ENCODE peak calls at places on chromosomes 12 and 14, in four cellular contexts. U is K562, W is HL-60, R is GM12878. M is an unnamed sample.

GRCh38 chr14:24634158-24634557 is at the start of gene GZMB:
- DNase-seq in U (no peak), W (peak; percentile 8), R (no peak), M (no peak)

GRCh38 chr12:13986031-13986430 is 4.6 kb upstream of the GRIN2B start:
- DNase-seq in U (no peak), W (no peak), R (no peak), M (no peak)

GRCh38 chr14:94575730-94576585 is 5.3 kb upstream of the SERPINA5 start:
- DNase-seq in U (no peak), W (no peak), R (no peak), M (no peak)

GRCh38 chr12:65511134-65511912 is 232.8 kb downstream of the MSRB3 start:
- DNase-seq in U (no peak), W (no peak), R (no peak), M (no peak)

GRCh38 chr12:97342130-97342529 is 120.5 kb upstream of the RMST start:
- DNase-seq in U (no peak), W (no peak), R (no peak), M (no peak)

GRCh38 chr12:26226629-26227375 is 31.4 kb downstream of the SSPN start:
- DNase-seq in U (no peak), W (peak; percentile 3), R (no peak), M (peak; percentile 30)

GRCh38 chr12:49675137-49675536 is 32.1 kb downstream of the FMNL3 start:
- DNase-seq in U (no peak), W (no peak), R (no peak), M (no peak)

GRCh38 chr12:114174326-114174725 is 208.2 kb upstream of the RBM19 start:
- DNase-seq in U (no peak), W (no peak), R (no peak), M (no peak)

GRCh38 chr12:69415471-69416275 is 54.5 kb upstream of the FRS2 start:
- DNase-seq in U (no peak), W (no peak), R (no peak), M (no peak)

GRCh38 chr14:61320806-61321384 is 484 bp upstream of the PRKCH start:
- DNase-seq in U (no peak), W (no peak), R (no peak), M (no peak)

GRCh38 chr14:67391266-67391665 is 20.7 kb downstream of the PLEK2 start:
- DNase-seq in U (peak; percentile 78), W (no peak), R (no peak), M (no peak)

GRCh38 chr14:41418851-41419250 is 187.8 kb upstream of the LRFN5 start:
- DNase-seq in U (no peak), W (no peak), R (no peak), M (no peak)

GRCh38 chr12:79324571-79324970 is 366.2 kb downstream of the PAWR start:
- DNase-seq in U (no peak), W (no peak), R (no peak), M (no peak)

GRCh38 chr12:52087961-52088820 is 8.7 kb downstream of the SMIM41 start:
- DNase-seq in U (no peak), W (no peak), R (no peak), M (no peak)

GRCh38 chr14:71590131-71590530 is 342.1 kb upstream of the RGS6 start:
- DNase-seq in U (no peak), W (no peak), R (no peak), M (no peak)

GRCh38 chr12:45789025-45789424 is 59.5 kb downstream of the ARID2 start:
- DNase-seq in U (no peak), W (peak; percentile 15), R (no peak), M (no peak)

GRCh38 chr12:14384783-14385638 is 19.5 kb downstream of the ATF7IP start:
- DNase-seq in U (peak; percentile 44), W (peak; percentile 76), R (peak; percentile 92), M (no peak)

GRCh38 chr14:100731011-100731670 is 4.4 kb downstream of the DLK1 start:
- DNase-seq in U (no peak), W (no peak), R (no peak), M (no peak)

GRCh38 chr14:70000601-70001000 is 121.4 kb downstream of the SMOC1 start:
- DNase-seq in U (no peak), W (no peak), R (no peak), M (no peak)

GRCh38 chr14:71592361-71592760 is 339.9 kb upstream of the RGS6 start:
- DNase-seq in U (no peak), W (no peak), R (no peak), M (no peak)

GRCh38 chr12:112978163-112979081 is at the start of gene OAS2:
- DNase-seq in U (no peak), W (no peak), R (peak; percentile 94), M (peak; percentile 69)

GRCh38 chr12:122126713-122127597 is 47.1 kb downstream of the IL31 start:
- DNase-seq in U (no peak), W (no peak), R (no peak), M (no peak)

GRCh38 chr12:100706029-100706428 is 88.5 kb upstream of the ANO4 start:
- DNase-seq in U (no peak), W (no peak), R (no peak), M (no peak)

GRCh38 chr12:92047058-92047826 is 98.4 kb downstream of the BTG1 start:
- DNase-seq in U (no peak), W (no peak), R (no peak), M (no peak)

GRCh38 chr12:81692008-81692407 is 67.1 kb downstream of the PPFIA2 start:
- DNase-seq in U (no peak), W (no peak), R (no peak), M (no peak)

GRCh38 chr12:13950502-13950901 is 30.9 kb downstream of the GRIN2B start:
- DNase-seq in U (no peak), W (no peak), R (no peak), M (no peak)

GRCh38 chr14:94170151-94170550 is 4.0 kb upstream of the PPP4R4 start:
- DNase-seq in U (no peak), W (no peak), R (no peak), M (no peak)

GRCh38 chr12:68932123-68932700 is 759 bp downstream of the CPM start:
- DNase-seq in U (no peak), W (no peak), R (peak; percentile 16), M (no peak)

GRCh38 chr14:57846631-57847030 is 19.3 kb downstream of the SLC35F4 start:
- DNase-seq in U (no peak), W (no peak), R (no peak), M (no peak)

GRCh38 chr12:110369992-110370391 is 33.5 kb downstream of the ANAPC7 start:
- DNase-seq in U (no peak), W (no peak), R (no peak), M (no peak)

GRCh38 chr12:188910-189621 is 24.9 kb downstream of the SLC6A12 start:
- DNase-seq in U (peak; percentile 86), W (peak; percentile 32), R (no peak), M (peak; percentile 81)

GRCh38 chr14:55000381-55000780 is 26.5 kb downstream of the WDHD1 start:
- DNase-seq in U (no peak), W (peak; percentile 78), R (no peak), M (no peak)

GRCh38 chr12:2152134-2152533 is 99.3 kb downstream of the CACNA1C start:
- DNase-seq in U (no peak), W (no peak), R (peak; percentile 75), M (no peak)

GRCh38 chr12:111224196-111225066 is 144.5 kb downstream of the PHETA1 start:
- DNase-seq in U (no peak), W (peak; percentile 44), R (no peak), M (no peak)

GRCh38 chr12:13075114-13075471 is 28.4 kb downstream of the GSG1 start:
- DNase-seq in U (no peak), W (no peak), R (no peak), M (no peak)

DNA sequence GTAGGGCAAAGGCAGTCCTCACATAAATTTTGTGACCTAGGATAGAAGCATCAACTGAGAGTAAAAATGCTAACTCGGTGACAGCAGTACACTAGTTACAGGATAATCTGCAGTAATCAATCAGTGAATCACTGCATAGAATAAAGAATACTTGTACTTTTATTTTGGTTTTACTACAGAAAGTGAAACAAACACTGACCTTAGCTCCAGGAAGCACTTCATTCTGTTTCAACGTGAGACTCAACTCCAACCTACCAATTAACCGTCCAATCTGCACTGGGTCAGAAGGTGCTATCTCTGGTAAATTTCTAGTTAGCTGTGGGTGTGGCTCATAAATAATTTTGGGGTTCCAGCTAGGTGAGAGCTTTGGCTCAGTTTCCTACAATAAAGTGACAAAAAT is 21.8 kb downstream of the ATG2B start:
- DNase-seq in U (no peak), W (no peak), R (no peak), M (no peak)
- TF ChIP-seq POLR2AphosphoS5 in U (no peak), W (no peak), R (no peak), M (no peak)

GRCh38 chr14:52950410-52950897 is 396 bp downstream of the FERMT2 start:
- DNase-seq in U (peak; percentile 4), W (no peak), R (no peak), M (no peak)

GRCh38 chr14:52949249-52949648 is 1.6 kb downstream of the FERMT2 start:
- DNase-seq in U (no peak), W (no peak), R (no peak), M (no peak)

GRCh38 chr14:52950898-52951729 is at the start of gene FERMT2:
- DNase-seq in U (peak; percentile 59), W (no peak), R (no peak), M (peak; percentile 56)

GRCh38 chr14:52948836-52949235 is 2.0 kb downstream of the FERMT2 start:
- DNase-seq in U (no peak), W (no peak), R (no peak), M (no peak)

DNA sequence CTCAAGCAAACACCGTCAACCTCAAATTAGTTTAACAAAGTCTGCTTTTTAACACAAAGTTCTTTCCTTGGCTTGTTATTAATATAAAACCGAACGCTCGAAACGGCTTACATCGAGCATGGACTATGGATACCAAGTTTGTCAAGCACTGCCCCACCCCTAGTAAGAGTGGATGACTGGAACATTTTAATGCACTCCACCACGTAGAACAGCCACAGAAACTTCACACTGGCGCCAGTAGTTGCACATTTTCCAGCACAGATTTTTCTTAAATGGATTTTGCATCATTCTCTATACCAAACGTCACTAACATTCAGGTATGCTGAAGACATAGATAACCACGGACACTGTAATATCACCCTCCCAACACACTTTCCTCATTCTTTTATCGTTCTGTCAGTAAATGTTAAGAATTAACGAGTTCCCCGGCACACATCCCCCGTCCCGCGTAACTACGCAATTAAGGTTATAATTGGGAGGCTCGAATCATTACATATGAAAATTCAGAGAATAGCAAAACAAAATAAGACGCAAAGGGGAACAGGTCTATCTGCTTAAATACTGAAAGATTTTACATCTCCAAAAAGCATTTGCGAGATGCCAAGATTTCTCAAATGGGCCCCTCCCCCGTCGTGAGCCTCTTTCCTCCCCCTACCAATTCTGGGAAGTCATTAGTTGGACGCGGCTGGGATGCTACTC is 990 bp downstream of the FERMT2 start:
- DNase-seq in U (no peak), W (no peak), R (no peak), M (no peak)
- TF ChIP-seq SPI1 in U (no peak), W (no peak), R (no peak), M (no peak)

GRCh38 chr14:103512701-103513611 is 9.7 kb downstream of the CKB start:
- DNase-seq in U (no peak), W (no peak), R (no peak), M (no peak)
- TF ChIP-seq POLR2AphosphoS5 in U (no peak), W (no peak), R (no peak), M (no peak)

GRCh38 chr12:41919025-41919424 is 225.6 kb downstream of the GXYLT1 start:
- DNase-seq in U (no peak), W (no peak), R (no peak), M (no peak)

GRCh38 chr12:41923351-41923750 is 221.3 kb downstream of the GXYLT1 start:
- DNase-seq in U (no peak), W (no peak), R (no peak), M (no peak)

GRCh38 chr12:41919526-41920305 is 225.0 kb downstream of the GXYLT1 start:
- DNase-seq in U (no peak), W (no peak), R (no peak), M (no peak)

GRCh38 chr12:41917181-41917580 is 227.5 kb downstream of the GXYLT1 start:
- DNase-seq in U (no peak), W (no peak), R (no peak), M (no peak)

GRCh38 chr12:41917827-41918445 is 226.7 kb downstream of the GXYLT1 start:
- DNase-seq in U (no peak), W (no peak), R (no peak), M (no peak)
- TF ChIP-seq SPI1 in U (no peak), W (no peak), R (no peak), M (no peak)

M was measured in GM12891.